ENCODE peak calls at places on chromosomes 2 and 18, in five cellular contexts. One of them, this sample, is unnamed.
A peak's percentile ranks its signal among the peaks of the same experiment; 100 is the strongest.

GRCh38 chr18:47050468-47050867 is 15.0 kb upstream of the ELOA2 start:
- DNase-seq in colonic mucosa: peak; percentile 21
- DNase-seq in central memory CD4-positive, alpha-beta T cell: peak; percentile 6
- DNase-seq in mesenchymal stem cell: peak; percentile 63
- DNase-seq in germinal center: no peak
- DNase-seq in this sample: no peak

GRCh38 chr2:71778514-71779305 is 325.3 kb downstream of the DYSF start:
- DNase-seq in central memory CD4-positive, alpha-beta T cell: no peak
- DNase-seq in colonic mucosa: no peak
- DNase-seq in mesenchymal stem cell: peak; percentile 55
- DNase-seq in germinal center: no peak
- DNase-seq in this sample: no peak

GRCh38 chr18:63022429-63023022 is 297.0 kb downstream of the BCL2 start:
- DNase-seq in mesenchymal stem cell: no peak
- DNase-seq in central memory CD4-positive, alpha-beta T cell: no peak
- DNase-seq in germinal center: peak; percentile 27
- DNase-seq in colonic mucosa: no peak
- DNase-seq in this sample: no peak

GRCh38 chr2:11346129-11346528 is 1.7 kb upstream of the ROCK2 start:
- DNase-seq in central memory CD4-positive, alpha-beta T cell: no peak
- DNase-seq in colonic mucosa: no peak
- DNase-seq in mesenchymal stem cell: no peak
- DNase-seq in germinal center: no peak
- DNase-seq in this sample: no peak

GRCh38 chr18:76518543-76519155 is 23.6 kb upstream of the ZNF516 start:
- DNase-seq in germinal center: peak; percentile 19
- DNase-seq in central memory CD4-positive, alpha-beta T cell: no peak
- DNase-seq in colonic mucosa: peak; percentile 23
- DNase-seq in mesenchymal stem cell: peak; percentile 63
- DNase-seq in this sample: peak; percentile 58

GRCh38 chr2:237403024-237403882 is 10.7 kb downstream of the COL6A3 start:
- DNase-seq in germinal center: no peak
- DNase-seq in colonic mucosa: no peak
- DNase-seq in mesenchymal stem cell: no peak
- DNase-seq in central memory CD4-positive, alpha-beta T cell: no peak
- DNase-seq in this sample: no peak

GRCh38 chr2:190468814-190469569 is 60.8 kb downstream of the MFSD6 start:
- DNase-seq in germinal center: no peak
- DNase-seq in central memory CD4-positive, alpha-beta T cell: no peak
- DNase-seq in mesenchymal stem cell: peak; percentile 89
- DNase-seq in colonic mucosa: peak; percentile 89
- DNase-seq in this sample: peak; percentile 73

GRCh38 chr2:238290079-238290478 is 1.7 kb upstream of the PER2 start:
- DNase-seq in germinal center: peak; percentile 50
- DNase-seq in mesenchymal stem cell: peak; percentile 33
- DNase-seq in central memory CD4-positive, alpha-beta T cell: no peak
- DNase-seq in colonic mucosa: peak; percentile 94
- DNase-seq in this sample: peak; percentile 85

GRCh38 chr2:154698789-154699559 is 479 bp downstream of the KCNJ3 start:
- DNase-seq in central memory CD4-positive, alpha-beta T cell: no peak
- DNase-seq in mesenchymal stem cell: no peak
- DNase-seq in colonic mucosa: no peak
- DNase-seq in germinal center: no peak
- DNase-seq in this sample: peak; percentile 39

GRCh38 chr2:70921031-70921430 is 14.7 kb upstream of the ATP6V1B1 start:
- DNase-seq in colonic mucosa: no peak
- DNase-seq in germinal center: no peak
- DNase-seq in mesenchymal stem cell: no peak
- DNase-seq in central memory CD4-positive, alpha-beta T cell: no peak
- DNase-seq in this sample: no peak

GRCh38 chr2:129165001-129165400 is 814.5 kb upstream of the RAB6C start:
- DNase-seq in colonic mucosa: no peak
- DNase-seq in mesenchymal stem cell: peak; percentile 1
- DNase-seq in central memory CD4-positive, alpha-beta T cell: no peak
- DNase-seq in germinal center: no peak
- DNase-seq in this sample: no peak

GRCh38 chr18:26190506-26190905 is 35.7 kb upstream of the TAF4B start:
- DNase-seq in germinal center: peak; percentile 45
- DNase-seq in central memory CD4-positive, alpha-beta T cell: peak; percentile 29
- DNase-seq in colonic mucosa: no peak
- DNase-seq in mesenchymal stem cell: no peak
- DNase-seq in this sample: peak; percentile 35

GRCh38 chr2:220504890-220505564 is 877.6 kb downstream of the SLC4A3 start:
- DNase-seq in colonic mucosa: peak; percentile 17
- DNase-seq in germinal center: no peak
- DNase-seq in central memory CD4-positive, alpha-beta T cell: no peak
- DNase-seq in mesenchymal stem cell: peak; percentile 61
- DNase-seq in this sample: peak; percentile 34

GRCh38 chr2:8371653-8372052 is 310.2 kb upstream of the ID2 start:
- DNase-seq in mesenchymal stem cell: no peak
- DNase-seq in germinal center: no peak
- DNase-seq in central memory CD4-positive, alpha-beta T cell: no peak
- DNase-seq in colonic mucosa: no peak
- DNase-seq in this sample: no peak

GRCh38 chr2:16373341-16373740 is 292.3 kb downstream of the CYRIA start:
- DNase-seq in germinal center: no peak
- DNase-seq in mesenchymal stem cell: no peak
- DNase-seq in colonic mucosa: no peak
- DNase-seq in central memory CD4-positive, alpha-beta T cell: no peak
- DNase-seq in this sample: no peak

GRCh38 chr2:64654993-64655666 is 1.4 kb upstream of the SERTAD2 start:
- DNase-seq in germinal center: no peak
- DNase-seq in colonic mucosa: no peak
- DNase-seq in mesenchymal stem cell: peak; percentile 39
- DNase-seq in central memory CD4-positive, alpha-beta T cell: no peak
- DNase-seq in this sample: no peak

GRCh38 chr2:169066817-169067356 is 2.5 kb upstream of the DHRS9 start:
- DNase-seq in mesenchymal stem cell: no peak
- DNase-seq in colonic mucosa: no peak
- DNase-seq in germinal center: no peak
- DNase-seq in central memory CD4-positive, alpha-beta T cell: no peak
- DNase-seq in this sample: no peak

GRCh38 chr2:180289627-180290026 is 282.5 kb upstream of the CWC22 start:
- DNase-seq in colonic mucosa: no peak
- DNase-seq in germinal center: no peak
- DNase-seq in central memory CD4-positive, alpha-beta T cell: no peak
- DNase-seq in mesenchymal stem cell: no peak
- DNase-seq in this sample: no peak

GRCh38 chr2:188307850-188308283 is 16.2 kb downstream of the GULP1 start:
- DNase-seq in colonic mucosa: no peak
- DNase-seq in central memory CD4-positive, alpha-beta T cell: no peak
- DNase-seq in germinal center: no peak
- DNase-seq in mesenchymal stem cell: no peak
- DNase-seq in this sample: no peak

GRCh38 chr2:127173073-127173472 is 47.0 kb downstream of the CYP27C1 start:
- DNase-seq in central memory CD4-positive, alpha-beta T cell: no peak
- DNase-seq in mesenchymal stem cell: peak; percentile 57
- DNase-seq in germinal center: no peak
- DNase-seq in colonic mucosa: no peak
- DNase-seq in this sample: no peak

GRCh38 chr2:150803689-150804398 is 316.4 kb upstream of the RND3 start:
- DNase-seq in mesenchymal stem cell: no peak
- DNase-seq in colonic mucosa: no peak
- DNase-seq in germinal center: no peak
- DNase-seq in central memory CD4-positive, alpha-beta T cell: no peak
- DNase-seq in this sample: no peak

GRCh38 chr2:138432971-138433370 is 68.6 kb upstream of the SPOPL start:
- DNase-seq in mesenchymal stem cell: no peak
- DNase-seq in colonic mucosa: no peak
- DNase-seq in central memory CD4-positive, alpha-beta T cell: no peak
- DNase-seq in germinal center: no peak
- DNase-seq in this sample: no peak

GRCh38 chr2:182548031-182548950 is 121.5 kb upstream of the PDE1A start:
- DNase-seq in central memory CD4-positive, alpha-beta T cell: no peak
- DNase-seq in mesenchymal stem cell: peak; percentile 47
- DNase-seq in colonic mucosa: no peak
- DNase-seq in germinal center: no peak
- DNase-seq in this sample: no peak

GRCh38 chr18:35969676-35970075 is 2.8 kb upstream of the RMP24 start:
- DNase-seq in germinal center: no peak
- DNase-seq in central memory CD4-positive, alpha-beta T cell: no peak
- DNase-seq in mesenchymal stem cell: no peak
- DNase-seq in colonic mucosa: no peak
- DNase-seq in this sample: no peak

GRCh38 chr18:11119962-11120361 is 29.4 kb downstream of the PIEZO2 start:
- DNase-seq in central memory CD4-positive, alpha-beta T cell: no peak
- DNase-seq in mesenchymal stem cell: peak; percentile 59
- DNase-seq in colonic mucosa: no peak
- DNase-seq in germinal center: no peak
- DNase-seq in this sample: no peak

GRCh38 chr18:51391215-51391614 is 193.7 kb upstream of the MEX3C start:
- DNase-seq in germinal center: no peak
- DNase-seq in mesenchymal stem cell: no peak
- DNase-seq in central memory CD4-positive, alpha-beta T cell: no peak
- DNase-seq in colonic mucosa: no peak
- DNase-seq in this sample: no peak

GRCh38 chr2:111045771-111046444 is 74.8 kb upstream of the BCL2L11 start:
- DNase-seq in central memory CD4-positive, alpha-beta T cell: no peak
- DNase-seq in colonic mucosa: peak; percentile 16
- DNase-seq in mesenchymal stem cell: no peak
- DNase-seq in germinal center: no peak
- DNase-seq in this sample: no peak

GRCh38 chr2:218990052-218990451 is 3.2 kb downstream of the CRYBA2 start:
- DNase-seq in central memory CD4-positive, alpha-beta T cell: no peak
- DNase-seq in mesenchymal stem cell: no peak
- DNase-seq in germinal center: no peak
- DNase-seq in colonic mucosa: no peak
- DNase-seq in this sample: no peak

GRCh38 chr2:122697415-122697814 is 942.0 kb downstream of the TSN start:
- DNase-seq in central memory CD4-positive, alpha-beta T cell: no peak
- DNase-seq in mesenchymal stem cell: no peak
- DNase-seq in germinal center: no peak
- DNase-seq in colonic mucosa: no peak
- DNase-seq in this sample: no peak

This sample was measured in mucosa of descending colon.